ENCODE peak calls at places on chromosomes 5 and 9, in five cellular contexts. V is activated T-cell treated with anti-CD3 and anti-CD28 coated beads for 1 hour, F is HT1080, L is left lobe of liver, E is HT-29. X is an unnamed sample.

GRCh38 chr5:11037080-11037479 is 276.0 kb upstream of the DAP start:
- DNase-seq in E (no peak), L (no peak), V (no peak), F (no peak), X (no peak)

GRCh38 chr5:62011072-62011664 is 294.8 kb upstream of the KIF2A start:
- DNase-seq in F (no peak), E (no peak), L (no peak), V (no peak), X (no peak)

GRCh38 chr9:126303488-126303887 is 23.1 kb upstream of the MVB12B start:
- DNase-seq in E (no peak), L (no peak), V (no peak), F (peak; percentile 12), X (no peak)

GRCh38 chr9:114390952-114391351 is 3.2 kb upstream of the AKNA start:
- DNase-seq in E (no peak), V (no peak), F (no peak), L (no peak), X (no peak)

GRCh38 chr5:58980890-58981289 is 398.0 kb downstream of the RAB3C start:
- DNase-seq in L (no peak), F (no peak), V (no peak), E (no peak), X (no peak)

GRCh38 chr5:72032769-72033168 is 74.5 kb upstream of the MAP1B start:
- DNase-seq in V (no peak), F (no peak), L (no peak), E (no peak), X (no peak)

GRCh38 chr9:136667940-136668760 is 5.4 kb downstream of the EGFL7 start:
- DNase-seq in L (no peak), E (no peak), F (no peak), V (no peak), X (no peak)

GRCh38 chr9:122265265-122265900 is 701 bp downstream of the MRRF start:
- DNase-seq in F (peak; percentile 50), L (no peak), V (no peak), E (peak; percentile 71), X (no peak)

GRCh38 chr9:114899461-114899860 is 30.9 kb downstream of the TNFSF8 start:
- DNase-seq in E (no peak), F (no peak), L (no peak), V (no peak), X (no peak)

GRCh38 chr9:35729700-35730485 is 2.1 kb downstream of the TLN1 start:
- DNase-seq in E (peak; percentile 59), L (no peak), V (no peak), F (peak; percentile 94), X (no peak)

GRCh38 chr5:60677831-60678664 is 21.9 kb downstream of the DEPDC1B start:
- DNase-seq in E (peak; percentile 79), V (no peak), F (peak; percentile 18), L (no peak), X (no peak)

GRCh38 chr9:82127993-82128710 is 139.6 kb downstream of the SPATA31D1 start:
- DNase-seq in L (no peak), F (no peak), V (no peak), E (no peak), X (no peak)

GRCh38 chr9:20524776-20525175 is 97.5 kb downstream of the MLLT3 start:
- DNase-seq in V (no peak), F (no peak), E (peak; percentile 31), L (no peak), X (no peak)

GRCh38 chr5:149549461-149550266 is 1.6 kb downstream of the CSNK1A1 start:
- DNase-seq in L (no peak), V (peak; percentile 9), E (peak; percentile 64), F (peak; percentile 62), X (peak; percentile 12)

GRCh38 chr5:181189962-181190710 is 14.9 kb downstream of the TRIM7 start:
- DNase-seq in L (no peak), V (no peak), E (peak; percentile 41), F (no peak), X (peak; percentile 24)

GRCh38 chr5:94217745-94218144 is 400.7 kb downstream of the KIAA0825 start:
- DNase-seq in V (no peak), E (no peak), L (no peak), F (no peak), X (no peak)

GRCh38 chr5:138529812-138530211 is 13.2 kb downstream of the ETF1 start:
- DNase-seq in E (no peak), L (no peak), V (no peak), F (no peak), X (no peak)

GRCh38 chr5:5826911-5827310 is 404.4 kb downstream of the ICE1 start:
- DNase-seq in L (no peak), V (no peak), E (no peak), F (peak; percentile 71), X (no peak)

GRCh38 chr5:150750469-150750868 is 8.3 kb downstream of the DCTN4 start:
- DNase-seq in V (no peak), L (no peak), E (no peak), F (no peak), X (no peak)

GRCh38 chr5:28164568-28164967 is 1126.2 kb upstream of the CDH9 start:
- DNase-seq in E (no peak), V (no peak), L (no peak), F (no peak), X (no peak)

GRCh38 chr5:56900858-56901578 is 8.4 kb upstream of the SETD9 start:
- DNase-seq in F (peak; percentile 61), V (no peak), L (no peak), E (peak; percentile 86), X (no peak)

GRCh38 chr9:14372437-14373318 is 58.7 kb upstream of the NFIB start:
- DNase-seq in L (no peak), V (no peak), E (peak; percentile 71), F (peak; percentile 95), X (no peak)

GRCh38 chr5:81192351-81192750 is 40.8 kb upstream of the CKMT2 start:
- DNase-seq in L (no peak), V (no peak), E (no peak), F (no peak), X (no peak)

GRCh38 chr5:53008751-53009150 is 19.6 kb downstream of the ITGA2 start:
- DNase-seq in V (no peak), L (no peak), E (no peak), F (peak; percentile 89), X (no peak)

GRCh38 chr5:126852104-126852531 is 75.2 kb downstream of the LMNB1 start:
- DNase-seq in V (no peak), E (no peak), L (no peak), F (no peak), X (peak; percentile 19)

GRCh38 chr5:51187953-51188591 is 195.2 kb upstream of the ISL1 start:
- DNase-seq in F (no peak), E (no peak), L (no peak), V (no peak), X (no peak)

GRCh38 chr5:139445325-139446170 is 6.2 kb upstream of the DNAJC18 start:
- DNase-seq in V (no peak), L (no peak), F (no peak), E (no peak), X (no peak)

GRCh38 chr5:68285857-68286611 is 70.5 kb downstream of the PIK3R1 start:
- DNase-seq in F (peak; percentile 42), E (peak; percentile 77), V (no peak), L (no peak), X (no peak)

GRCh38 chr5:164335837-164336236 is 830.4 kb downstream of the MAT2B start:
- DNase-seq in F (peak; percentile 83), L (no peak), E (no peak), V (no peak), X (no peak)

GRCh38 chr9:116027096-116027495 is 126.5 kb upstream of the PAPPA start:
- DNase-seq in L (no peak), F (peak; percentile 6), E (no peak), V (no peak), X (no peak)

GRCh38 chr5:19987594-19988345 is at the start of gene CDH18:
- DNase-seq in V (no peak), F (peak; percentile 68), E (no peak), L (no peak), X (no peak)

GRCh38 chr9:81575976-81576375 is 113.4 kb downstream of the TLE1 start:
- DNase-seq in E (no peak), V (no peak), F (peak; percentile 27), L (no peak), X (no peak)

GRCh38 chr9:38064842-38065368 is 4.1 kb downstream of the SHB start:
- DNase-seq in F (no peak), L (no peak), V (no peak), E (no peak), X (no peak)

GRCh38 chr5:43315262-43315661 is 2.0 kb upstream of the HMGCS1 start:
- DNase-seq in E (peak; percentile 73), V (no peak), F (peak; percentile 88), L (no peak), X (no peak)

GRCh38 chr5:81837667-81838306 is 86.9 kb upstream of the SSBP2 start:
- DNase-seq in E (no peak), L (no peak), F (no peak), V (no peak), X (no peak)

GRCh38 chr5:2739360-2740050 is 12.0 kb downstream of the IRX2 start:
- DNase-seq in V (no peak), F (no peak), E (no peak), L (no peak), X (no peak)

X was measured in CD4-positive, alpha-beta T cell.